ENCODE peak calls at places on chromosomes 2 and 18, in ten cellular contexts. One of them, this sample, is unnamed.

GRCh38 chr2:100145893-100146753 is 3.7 kb upstream of the AFF3 start:
- DNase-seq in WTC11: no peak
- DNase-seq in endothelial cell of umbilical vein: no peak
- DNase-seq in NB4: no peak
- DNase-seq in A549: no peak
- DNase-seq in SK-N-SH: peak; percentile 24
- DNase-seq in HepG2: no peak
- DNase-seq in K562: no peak
- DNase-seq in H1: no peak
- DNase-seq in GM12878: no peak
- DNase-seq in this sample: no peak

GRCh38 chr18:21071071-21071470 is 40.5 kb downstream of the ROCK1 start:
- DNase-seq in WTC11: no peak
- DNase-seq in endothelial cell of umbilical vein: no peak
- DNase-seq in NB4: no peak
- DNase-seq in A549: no peak
- DNase-seq in SK-N-SH: no peak
- DNase-seq in HepG2: no peak
- DNase-seq in K562: no peak
- DNase-seq in H1: no peak
- DNase-seq in GM12878: no peak
- DNase-seq in this sample: no peak

GRCh38 chr2:42089340-42089925 is 41.6 kb downstream of the PKDCC start:
- DNase-seq in WTC11: peak; percentile 89
- DNase-seq in endothelial cell of umbilical vein: peak; percentile 32
- DNase-seq in NB4: peak; percentile 83
- DNase-seq in A549: peak; percentile 78
- DNase-seq in SK-N-SH: peak; percentile 64
- DNase-seq in HepG2: peak; percentile 49
- DNase-seq in K562: peak; percentile 85
- DNase-seq in H1: peak; percentile 92
- DNase-seq in GM12878: no peak
- DNase-seq in this sample: peak; percentile 31

GRCh38 chr2:179898873-179899272 is 37.5 kb upstream of the ZNF385B start:
- DNase-seq in WTC11: peak; percentile 67
- DNase-seq in endothelial cell of umbilical vein: peak; percentile 28
- DNase-seq in NB4: peak; percentile 62
- DNase-seq in A549: peak; percentile 56
- DNase-seq in SK-N-SH: peak; percentile 23
- DNase-seq in HepG2: peak; percentile 65
- DNase-seq in K562: peak; percentile 37
- DNase-seq in H1: peak; percentile 77
- DNase-seq in GM12878: no peak
- DNase-seq in this sample: peak; percentile 61

GRCh38 chr2:120867290-120868231 is 131.9 kb downstream of the GLI2 start:
- DNase-seq in WTC11: peak; percentile 55
- DNase-seq in endothelial cell of umbilical vein: peak; percentile 60
- DNase-seq in NB4: no peak
- DNase-seq in A549: peak; percentile 49
- DNase-seq in SK-N-SH: peak; percentile 84
- DNase-seq in HepG2: no peak
- DNase-seq in K562: peak; percentile 25
- DNase-seq in H1: peak; percentile 78
- DNase-seq in GM12878: no peak
- DNase-seq in this sample: no peak

GRCh38 chr2:38190542-38191218 is 114.7 kb upstream of the CYP1B1 start:
- DNase-seq in WTC11: no peak
- DNase-seq in endothelial cell of umbilical vein: no peak
- DNase-seq in NB4: peak; percentile 28
- DNase-seq in A549: no peak
- DNase-seq in SK-N-SH: no peak
- DNase-seq in HepG2: no peak
- DNase-seq in K562: no peak
- DNase-seq in H1: no peak
- DNase-seq in GM12878: no peak
- DNase-seq in this sample: no peak

GRCh38 chr2:172906401-172906811 is 169.2 kb upstream of the MAP3K20 start:
- DNase-seq in WTC11: no peak
- DNase-seq in endothelial cell of umbilical vein: no peak
- DNase-seq in NB4: no peak
- DNase-seq in A549: no peak
- DNase-seq in SK-N-SH: peak; percentile 64
- DNase-seq in HepG2: no peak
- DNase-seq in K562: no peak
- DNase-seq in H1: no peak
- DNase-seq in GM12878: no peak
- DNase-seq in this sample: no peak

GRCh38 chr2:156399950-156400703 is 36.1 kb upstream of the GPD2 start:
- DNase-seq in WTC11: peak; percentile 69
- DNase-seq in endothelial cell of umbilical vein: no peak
- DNase-seq in NB4: peak; percentile 60
- DNase-seq in A549: peak; percentile 92
- DNase-seq in SK-N-SH: peak; percentile 86
- DNase-seq in HepG2: peak; percentile 55
- DNase-seq in K562: peak; percentile 73
- DNase-seq in H1: peak; percentile 85
- DNase-seq in GM12878: peak; percentile 37
- DNase-seq in this sample: peak; percentile 68

GRCh38 chr2:158056875-158057274 is 44.8 kb upstream of the UPP2 start:
- DNase-seq in WTC11: no peak
- DNase-seq in endothelial cell of umbilical vein: no peak
- DNase-seq in NB4: no peak
- DNase-seq in A549: no peak
- DNase-seq in SK-N-SH: no peak
- DNase-seq in HepG2: peak; percentile 22
- DNase-seq in K562: no peak
- DNase-seq in H1: no peak
- DNase-seq in GM12878: no peak
- DNase-seq in this sample: no peak

GRCh38 chr2:32864761-32865160 is 82.0 kb upstream of the LTBP1 start:
- DNase-seq in WTC11: no peak
- DNase-seq in endothelial cell of umbilical vein: no peak
- DNase-seq in NB4: no peak
- DNase-seq in A549: no peak
- DNase-seq in SK-N-SH: no peak
- DNase-seq in HepG2: no peak
- DNase-seq in K562: no peak
- DNase-seq in H1: no peak
- DNase-seq in GM12878: no peak
- DNase-seq in this sample: no peak

GRCh38 chr2:152050345-152050744 is 48.5 kb downstream of the CACNB4 start:
- DNase-seq in WTC11: no peak
- DNase-seq in endothelial cell of umbilical vein: no peak
- DNase-seq in NB4: no peak
- DNase-seq in A549: no peak
- DNase-seq in SK-N-SH: no peak
- DNase-seq in HepG2: no peak
- DNase-seq in K562: no peak
- DNase-seq in H1: no peak
- DNase-seq in GM12878: no peak
- DNase-seq in this sample: no peak

GRCh38 chr2:152050915-152051314 is 47.9 kb downstream of the CACNB4 start:
- DNase-seq in WTC11: no peak
- DNase-seq in endothelial cell of umbilical vein: no peak
- DNase-seq in NB4: peak; percentile 55
- DNase-seq in A549: no peak
- DNase-seq in SK-N-SH: no peak
- DNase-seq in HepG2: no peak
- DNase-seq in K562: no peak
- DNase-seq in H1: no peak
- DNase-seq in GM12878: no peak
- DNase-seq in this sample: no peak

GRCh38 chr2:152051373-152051893 is 47.4 kb downstream of the CACNB4 start:
- DNase-seq in WTC11: no peak
- DNase-seq in endothelial cell of umbilical vein: no peak
- DNase-seq in NB4: peak; percentile 22
- DNase-seq in A549: no peak
- DNase-seq in SK-N-SH: no peak
- DNase-seq in HepG2: no peak
- DNase-seq in K562: no peak
- DNase-seq in H1: no peak
- DNase-seq in GM12878: no peak
- DNase-seq in this sample: no peak

GRCh38 chr2:152046940-152047339 is 51.9 kb downstream of the CACNB4 start:
- DNase-seq in WTC11: no peak
- DNase-seq in endothelial cell of umbilical vein: no peak
- DNase-seq in NB4: no peak
- DNase-seq in A549: no peak
- DNase-seq in SK-N-SH: no peak
- DNase-seq in HepG2: no peak
- DNase-seq in K562: no peak
- DNase-seq in H1: no peak
- DNase-seq in GM12878: peak; percentile 87
- DNase-seq in this sample: no peak

GRCh38 chr2:152047826-152048476 is 50.9 kb downstream of the CACNB4 start:
- DNase-seq in WTC11: no peak
- DNase-seq in endothelial cell of umbilical vein: no peak
- DNase-seq in NB4: peak; percentile 45
- DNase-seq in A549: no peak
- DNase-seq in SK-N-SH: peak; percentile 21
- DNase-seq in HepG2: peak; percentile 21
- DNase-seq in K562: peak; percentile 46
- DNase-seq in H1: no peak
- DNase-seq in GM12878: no peak
- DNase-seq in this sample: no peak
- TF ChIP-seq MAX in WTC11: no peak
- TF ChIP-seq MAX in endothelial cell of umbilical vein: no peak
- TF ChIP-seq MAX in NB4: no peak
- TF ChIP-seq MAX in A549: no peak
- TF ChIP-seq MAX in SK-N-SH: no peak
- TF ChIP-seq MAX in HepG2: no peak
- TF ChIP-seq MAX in K562: no peak
- TF ChIP-seq MAX in H1: no peak
- TF ChIP-seq MAX in GM12878: no peak
- TF ChIP-seq MAX in this sample: no peak

DNA sequence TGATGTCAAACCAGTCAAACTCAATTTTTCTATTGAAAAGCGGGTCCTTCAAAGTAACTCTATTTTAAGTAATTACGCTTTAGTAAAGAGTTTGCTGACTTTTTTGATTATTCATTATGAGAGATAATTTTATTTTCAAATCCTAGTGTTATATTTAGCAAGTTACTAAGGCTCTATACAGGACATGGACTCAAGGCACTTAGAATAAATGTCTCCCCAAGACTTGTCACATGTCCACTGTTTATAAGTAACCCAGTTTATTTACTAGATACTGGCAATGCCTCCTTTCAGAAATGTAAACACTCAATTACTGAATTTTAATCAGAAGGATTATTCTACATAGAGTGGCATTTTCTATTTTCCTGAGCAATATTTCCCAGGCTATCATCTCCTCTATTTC is 638.1 kb downstream of the ERBB4 start:
- DNase-seq in WTC11: no peak
- DNase-seq in endothelial cell of umbilical vein: no peak
- DNase-seq in NB4: no peak
- DNase-seq in A549: no peak
- DNase-seq in SK-N-SH: no peak
- DNase-seq in HepG2: no peak
- DNase-seq in K562: no peak
- DNase-seq in H1: no peak
- DNase-seq in GM12878: no peak
- DNase-seq in this sample: no peak
- TF ChIP-seq MAX in WTC11: no peak
- TF ChIP-seq MAX in endothelial cell of umbilical vein: no peak
- TF ChIP-seq MAX in NB4: no peak
- TF ChIP-seq MAX in A549: no peak
- TF ChIP-seq MAX in SK-N-SH: no peak
- TF ChIP-seq MAX in HepG2: no peak
- TF ChIP-seq MAX in K562: no peak
- TF ChIP-seq MAX in H1: no peak
- TF ChIP-seq MAX in GM12878: no peak
- TF ChIP-seq MAX in this sample: no peak

DNA sequence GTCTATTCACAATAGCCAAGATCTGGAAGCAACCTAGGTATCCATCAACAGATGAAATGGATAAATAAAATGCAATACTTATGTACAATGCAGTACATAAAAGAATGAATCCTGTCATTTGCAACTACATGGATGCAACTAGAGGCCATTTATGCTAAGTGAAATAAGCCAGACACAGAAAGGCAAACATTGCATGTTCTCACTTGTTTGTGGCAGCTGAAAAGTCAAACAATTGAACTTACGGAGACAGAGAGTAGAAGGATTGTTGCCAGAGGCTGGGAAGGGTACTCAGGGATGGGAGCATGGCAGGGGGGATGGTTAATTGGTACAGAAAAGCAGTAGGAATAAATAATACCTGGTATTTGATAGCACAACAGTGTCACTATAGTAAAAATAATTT is 563.9 kb downstream of the TMX3 start:
- DNase-seq in WTC11: no peak
- DNase-seq in endothelial cell of umbilical vein: no peak
- DNase-seq in NB4: no peak
- DNase-seq in A549: no peak
- DNase-seq in SK-N-SH: no peak
- DNase-seq in HepG2: no peak
- DNase-seq in K562: no peak
- DNase-seq in H1: no peak
- DNase-seq in GM12878: no peak
- DNase-seq in this sample: no peak
- TF ChIP-seq MAX in WTC11: no peak
- TF ChIP-seq MAX in endothelial cell of umbilical vein: no peak
- TF ChIP-seq MAX in NB4: no peak
- TF ChIP-seq MAX in A549: no peak
- TF ChIP-seq MAX in SK-N-SH: no peak
- TF ChIP-seq MAX in HepG2: no peak
- TF ChIP-seq MAX in K562: no peak
- TF ChIP-seq MAX in H1: no peak
- TF ChIP-seq MAX in GM12878: no peak
- TF ChIP-seq MAX in this sample: no peak

DNA sequence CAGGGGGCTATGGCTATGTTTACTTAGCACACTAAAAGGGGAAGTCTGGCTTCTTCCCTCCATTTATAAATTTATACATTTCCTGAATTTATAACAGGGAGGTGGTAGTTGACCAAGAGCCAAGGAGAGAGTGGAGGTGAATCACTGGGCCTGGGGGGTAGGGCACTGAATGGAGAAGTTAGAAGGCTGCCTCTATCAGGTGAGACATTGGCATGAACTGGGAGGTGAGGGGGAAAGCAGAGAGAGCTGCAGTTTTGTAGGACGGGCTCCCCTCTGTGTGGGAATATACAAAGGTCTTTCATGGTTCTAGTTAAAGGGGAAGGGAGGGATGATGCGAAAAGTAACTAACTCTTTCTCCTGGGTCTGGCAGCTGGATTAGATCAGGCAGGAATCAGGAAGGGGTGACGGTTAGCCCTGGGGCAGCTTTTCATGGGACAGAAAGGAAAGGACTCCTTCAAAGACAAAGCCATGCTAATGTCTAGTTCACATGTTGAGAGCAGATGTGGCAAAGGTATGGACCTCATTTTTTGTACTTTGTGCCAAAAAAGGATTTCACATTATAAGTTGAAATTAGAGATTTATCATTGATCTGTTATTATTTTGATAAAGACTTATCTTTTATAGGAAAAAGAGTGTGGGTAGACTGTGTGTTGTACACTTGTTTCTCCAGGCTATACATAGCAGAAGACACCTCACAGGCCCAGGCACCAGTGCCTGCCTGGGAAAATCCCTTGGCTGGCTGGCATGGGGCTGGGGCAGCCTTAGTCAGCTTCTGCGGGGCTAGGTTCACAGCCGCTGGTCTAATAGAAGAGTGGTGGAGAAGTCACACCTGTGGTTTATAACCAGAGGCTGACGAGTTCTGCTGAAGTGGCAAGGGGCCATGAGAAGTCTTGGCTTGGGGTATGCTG is 158.7 kb downstream of the CLIP4 start:
- DNase-seq in WTC11: no peak
- DNase-seq in endothelial cell of umbilical vein: peak; percentile 7
- DNase-seq in NB4: peak; percentile 4
- DNase-seq in A549: no peak
- DNase-seq in SK-N-SH: peak; percentile 80
- DNase-seq in HepG2: no peak
- DNase-seq in K562: no peak
- DNase-seq in H1: no peak
- DNase-seq in GM12878: no peak
- DNase-seq in this sample: no peak
- TF ChIP-seq MAX in WTC11: no peak
- TF ChIP-seq MAX in endothelial cell of umbilical vein: no peak
- TF ChIP-seq MAX in NB4: no peak
- TF ChIP-seq MAX in A549: no peak
- TF ChIP-seq MAX in SK-N-SH: no peak
- TF ChIP-seq MAX in HepG2: no peak
- TF ChIP-seq MAX in K562: no peak
- TF ChIP-seq MAX in H1: no peak
- TF ChIP-seq MAX in GM12878: no peak
- TF ChIP-seq MAX in this sample: no peak